ENCODE peak calls at places on chromosomes 16 and 17, in four cellular contexts. K is A549, Z is hypothalamus, S is epithelial cell of esophagus. U is an unnamed sample.

GRCh38 chr16:55660776-55661175 is 5.0 kb downstream of the SLC6A2 start:
- DNase-seq in Z (no peak), K (no peak), S (no peak), U (no peak)

GRCh38 chr16:59305850-59306249 is 571.7 kb upstream of the GOT2 start:
- DNase-seq in Z (no peak), S (peak), K (no peak), U (no peak)

GRCh38 chr17:44741316-44741715 is 17.5 kb upstream of the ADAM11 start:
- DNase-seq in S (no peak), Z (no peak), K (no peak), U (no peak)

GRCh38 chr17:73591278-73592078 is 52.8 kb downstream of the SDK2 start:
- DNase-seq in Z (no peak), S (no peak), K (no peak), U (no peak)

GRCh38 chr17:14513835-14514234 is 213.0 kb downstream of the HS3ST3B1 start:
- DNase-seq in K (no peak), S (no peak), Z (no peak), U (no peak)

GRCh38 chr16:17245727-17246576 is 224.8 kb downstream of the XYLT1 start:
- DNase-seq in K (no peak), Z (no peak), S (no peak), U (no peak)

GRCh38 chr17:67420994-67421393 is 43.9 kb downstream of the PITPNC1 start:
- DNase-seq in S (peak), Z (no peak), K (no peak), U (no peak)

GRCh38 chr17:59884861-59885260 is 7.9 kb downstream of the TUBD1 start:
- DNase-seq in Z (no peak), K (no peak), S (no peak), U (no peak)

GRCh38 chr17:49194297-49194607 is 16.1 kb downstream of the GNGT2 start:
- DNase-seq in S (no peak), Z (no peak), K (no peak), U (no peak)

GRCh38 chr17:57603978-57604377 is 141.1 kb downstream of the CCDC182 start:
- DNase-seq in S (peak), Z (no peak), K (no peak), U (no peak)

GRCh38 chr17:39870776-39871175 is 2.8 kb downstream of the ZPBP2 start:
- DNase-seq in Z (no peak), K (no peak), S (no peak), U (no peak)

GRCh38 chr17:12349297-12349696 is 316.4 kb upstream of the MYOCD start:
- DNase-seq in K (no peak), Z (no peak), S (no peak), U (no peak)

GRCh38 chr16:79154081-79154480 is 446.5 kb downstream of the MAF start:
- DNase-seq in K (no peak), S (no peak), Z (no peak), U (no peak)

GRCh38 chr17:50195196-50195865 is 6.1 kb downstream of the COL1A1 start:
- DNase-seq in K (no peak), Z (no peak), S (no peak), U (no peak)

GRCh38 chr17:20179031-20179430 is 169.9 kb downstream of the SPECC1 start:
- DNase-seq in Z (no peak), K (no peak), S (no peak), U (no peak)

GRCh38 chr17:82302991-82303943 is 14.1 kb downstream of the CD7 start:
- DNase-seq in S (no peak), K (no peak), Z (no peak), U (no peak)

GRCh38 chr17:81863123-81863675 is 2.9 kb upstream of the P4HB start:
- DNase-seq in Z (no peak), K (no peak), S (no peak), U (no peak)

GRCh38 chr17:16141685-16142084 is 73.6 kb downstream of the NCOR1 start:
- DNase-seq in K (no peak), S (no peak), Z (no peak), U (no peak)

GRCh38 chr17:2150871-2151270 is 96.0 kb downstream of the HIC1 start:
- DNase-seq in Z (no peak), S (no peak), K (no peak), U (no peak)

GRCh38 chr16:19842758-19843157 is 41.9 kb downstream of the GPRC5B start:
- DNase-seq in S (no peak), K (no peak), Z (no peak), U (no peak)

U was measured in RWPE1.